ENCODE peak calls at places on chromosomes 11 and 22, in ten cellular contexts. I is tibial artery, Y is body of pancreas, W is IMR-90, B is fibroblast of lung, Q is right lobe of liver, F is dorsolateral prefrontal cortex, H is colonic mucosa, L is HL-60, T is tibial nerve. C is an unnamed sample.

GRCh38 chr22:25013634-25014033 is 61.1 kb downstream of the KIAA1671 start:
- DNase-seq in I (no peak), W (no peak), F (no peak), Y (no peak), T (no peak), Q (no peak), H (peak; percentile 87), B (no peak), L (no peak), C (no peak)

GRCh38 chr22:34070051-34070450 is 149.8 kb upstream of the LARGE1 start:
- DNase-seq in W (no peak), F (peak; percentile 42), Y (no peak), H (no peak), Q (no peak), I (no peak), T (no peak), L (no peak), B (no peak), C (no peak)

GRCh38 chr11:127493330-127493729 is 492.8 kb upstream of the KIRREL3 start:
- DNase-seq in B (peak; percentile 15), F (no peak), I (no peak), Y (no peak), Q (no peak), T (no peak), L (no peak), W (peak; percentile 19), H (no peak), C (no peak)

GRCh38 chr11:86938203-86938899 is 16.8 kb downstream of the FZD4 start:
- DNase-seq in L (no peak), W (no peak), B (no peak), Y (no peak), I (no peak), H (no peak), F (no peak), Q (no peak), T (no peak), C (no peak)

GRCh38 chr22:49244466-49245420 is 582.9 kb downstream of the BRD1 start:
- DNase-seq in I (peak; percentile 38), Q (peak; percentile 24), Y (no peak), B (no peak), W (no peak), L (no peak), T (no peak), F (no peak), H (no peak), C (no peak)

GRCh38 chr11:54603898-54604297 is at the start of gene OR4C46:
- DNase-seq in W (no peak), L (no peak), Q (no peak), T (no peak), Y (no peak), B (no peak), F (no peak), H (no peak), I (no peak), C (no peak)

GRCh38 chr11:19978668-19979518 is 181.4 kb downstream of the DBX1 start:
- DNase-seq in I (no peak), F (no peak), B (peak; percentile 88), Q (no peak), H (no peak), Y (peak; percentile 66), W (peak; percentile 90), L (no peak), T (no peak), C (no peak)

GRCh38 chr11:1887451-1888346 is 4.0 kb downstream of the PRR33 start:
- DNase-seq in F (no peak), T (no peak), I (no peak), W (no peak), Q (no peak), L (no peak), B (no peak), H (no peak), Y (peak; percentile 44), C (no peak)

GRCh38 chr22:19473578-19473977 is 5.4 kb downstream of the UFD1 start:
- DNase-seq in Y (no peak), Q (no peak), F (no peak), B (no peak), H (no peak), W (no peak), L (no peak), T (no peak), I (no peak), C (no peak)

GRCh38 chr11:124207102-124207792 is 24.1 kb downstream of the OR10D3 start:
- DNase-seq in W (no peak), B (no peak), Y (no peak), F (no peak), H (no peak), L (peak; percentile 31), Q (no peak), I (no peak), T (no peak), C (no peak)

GRCh38 chr22:44137415-44137814 is 43.3 kb upstream of the PARVG start:
- DNase-seq in I (no peak), B (no peak), W (no peak), L (no peak), Q (no peak), Y (no peak), F (no peak), T (no peak), H (no peak), C (no peak)

GRCh38 chr22:44003776-44004460 is 20.2 kb upstream of the PARVB start:
- DNase-seq in I (no peak), L (no peak), Q (no peak), T (no peak), B (no peak), H (no peak), F (no peak), Y (no peak), W (no peak), C (no peak)

GRCh38 chr22:36409911-36410756 is 22.4 kb upstream of the MYH9 start:
- DNase-seq in T (no peak), I (peak; percentile 82), H (peak; percentile 96), W (no peak), Q (peak; percentile 96), Y (peak; percentile 100), L (no peak), B (peak; percentile 76), F (peak; percentile 78), C (peak; percentile 95)

GRCh38 chr11:2838091-2838490 is 47.5 kb downstream of the CDKN1C start:
- DNase-seq in B (no peak), Q (no peak), T (no peak), H (no peak), Y (peak; percentile 67), W (no peak), L (no peak), F (no peak), I (no peak), C (no peak)

GRCh38 chr11:93605638-93606037 is 55.8 kb upstream of the CEP295 start:
- DNase-seq in Q (no peak), Y (no peak), H (no peak), W (no peak), F (no peak), T (no peak), I (no peak), B (no peak), L (no peak), C (no peak)
- TF ChIP-seq CTCF in Q (no peak), Y (no peak), H (no peak), W (no peak), F (no peak), T (no peak), I (no peak), B (no peak), L (no peak), C (no peak)

GRCh38 chr11:35617316-35617686 is 959 bp upstream of the FJX1 start:
- DNase-seq in H (no peak), F (no peak), I (no peak), B (no peak), L (no peak), Y (no peak), W (no peak), T (no peak), Q (no peak), C (no peak)
- H3K4me3 ChIP-seq in H (no peak overlapping the region), F (peak overlapping the region; percentile 71), I (peak overlapping the region; percentile 70), B (peak overlapping the region; percentile 67), L (no peak overlapping the region), Y (no peak overlapping the region), W (peak overlapping the region; percentile 67), T (no peak overlapping the region), Q (no peak overlapping the region), C (no peak overlapping the region)

GRCh38 chr11:121441533-121441932 is 10.6 kb upstream of the SORL1 start:
- DNase-seq in Y (no peak), B (no peak), T (no peak), L (no peak), W (no peak), H (no peak), Q (no peak), I (no peak), F (no peak), C (no peak)
- H3K27me3 ChIP-seq in Y (no peaks in the 10 kb centered on the region), B (peaks cover 6% of the 10 kb centered on the region), T (no peaks in the 10 kb centered on the region), L (no peaks in the 10 kb centered on the region), W (peaks cover 17% of the 10 kb centered on the region), H (no peaks in the 10 kb centered on the region), Q (no peaks in the 10 kb centered on the region), I (no peaks in the 10 kb centered on the region), F (no peaks in the 10 kb centered on the region), C (no peaks in the 10 kb centered on the region)

GRCh38 chr11:114058026-114058706 is 1.3 kb upstream of the ZBTB16 start:
- DNase-seq in I (peak; percentile 80), L (no peak), Q (peak; percentile 90), Y (peak; percentile 47), B (no peak), H (no peak), W (no peak), T (no peak), F (no peak), C (no peak)

GRCh38 chr11:114059984-114060401 is 482 bp downstream of the ZBTB16 start:
- DNase-seq in H (peak; percentile 58), B (no peak), Q (no peak), L (peak; percentile 70), F (no peak), T (no peak), Y (peak; percentile 43), W (no peak), I (no peak), C (no peak)

GRCh38 chr11:114058871-114059277 is 637 bp upstream of the ZBTB16 start:
- DNase-seq in I (peak; percentile 78), F (no peak), W (no peak), B (no peak), H (no peak), Q (no peak), T (no peak), L (no peak), Y (peak; percentile 49), C (no peak)

GRCh38 chr11:114060402-114061052 is 1.0 kb downstream of the ZBTB16 start:
- DNase-seq in B (peak; percentile 21), I (no peak), W (no peak), T (no peak), Y (peak; percentile 49), F (no peak), H (peak; percentile 51), Q (no peak), L (peak; percentile 44), C (no peak)

DNA sequence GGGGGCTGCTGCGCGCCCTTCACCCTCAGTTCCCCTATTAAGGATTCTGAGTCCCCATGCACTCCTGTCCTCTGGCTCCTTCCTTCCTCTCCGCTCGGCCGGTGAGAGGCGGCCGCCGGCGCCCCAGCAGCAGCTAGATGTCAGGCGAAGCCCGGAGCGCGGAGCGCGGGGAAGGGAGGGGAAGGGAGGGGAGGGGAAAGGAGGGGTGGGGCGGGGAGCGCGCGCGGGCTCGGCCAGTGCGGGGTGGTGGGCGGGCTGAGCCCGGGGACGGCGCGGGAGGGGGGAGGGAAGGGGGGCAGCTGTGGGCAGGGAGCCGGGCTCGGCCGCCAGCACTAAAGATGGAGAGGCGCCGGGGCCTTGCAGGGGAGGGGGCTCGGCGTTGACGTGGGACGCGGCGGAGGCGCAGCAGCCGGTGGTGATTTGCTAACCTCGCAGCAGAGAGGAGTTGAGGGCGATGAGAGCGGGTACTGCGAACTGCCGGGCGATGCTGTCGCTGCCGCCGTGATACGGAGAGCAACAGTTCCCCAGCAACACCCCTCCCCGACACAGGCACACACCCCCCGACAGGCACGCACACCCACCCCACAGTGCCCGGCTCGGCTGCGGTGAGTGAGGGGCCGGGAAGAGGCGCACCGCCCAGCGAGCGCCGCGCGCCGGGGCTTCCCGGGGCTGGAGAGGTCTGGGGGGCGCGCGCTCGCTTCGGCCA is at the start of gene ZBTB16:
- DNase-seq in F (peak; percentile 92), Y (peak; percentile 91), I (peak; percentile 95), L (peak; percentile 89), Q (peak; percentile 93), W (no peak), B (no peak), H (peak; percentile 85), T (peak; percentile 79), C (no peak)
- TF ChIP-seq CTCF in F (peak; percentile 56), Y (peak; percentile 48), I (peak; percentile 35), L (no peak), Q (peak; percentile 33), W (no peak), B (peak; percentile 12), H (no peak), T (peak; percentile 68), C (no peak)

C was measured in kidney epithelial cell.